ENCODE peak calls at places on chromosomes 6 and 20, in four cellular contexts. O is transverse colon, K is GM13977, U is breast epithelium. R is an unnamed sample.

GRCh38 chr6:149761438-149761837 is 11.9 kb downstream of the PCMT1 start:
- DNase-seq in O (no peak), K (peak), U (no peak), R (peak)

GRCh38 chr6:160139420-160139851 is 17.8 kb downstream of the SLC22A1 start:
- DNase-seq in O (no peak), K (no peak), U (no peak), R (no peak)

GRCh38 chr6:137698636-137699035 is 168.4 kb upstream of the TNFAIP3 start:
- DNase-seq in O (peak), K (no peak), U (no peak), R (no peak)

GRCh38 chr6:24419526-24419925 is 16.8 kb downstream of the MRS2 start:
- DNase-seq in O (no peak), K (no peak), U (no peak), R (no peak)

GRCh38 chr6:33344771-33345697 is 27.5 kb upstream of the ZBTB22 start:
- DNase-seq in O (peak), K (peak), U (peak), R (peak)

GRCh38 chr6:46626228-46626909 is 26.2 kb downstream of the CYP39A1 start:
- DNase-seq in O (no peak), K (peak), U (no peak), R (peak)

GRCh38 chr20:5309971-5310370 is 6.8 kb downstream of the PROKR2 start:
- DNase-seq in O (no peak), K (no peak), U (no peak), R (no peak)

GRCh38 chr20:14259691-14260090 is 77.7 kb downstream of the FLRT3 start:
- DNase-seq in O (no peak), K (no peak), U (no peak), R (no peak)

GRCh38 chr6:17059820-17060219 is 42.0 kb upstream of the STMND1 start:
- DNase-seq in O (no peak), K (no peak), U (no peak), R (no peak)

GRCh38 chr6:41462980-41463930 is 82.9 kb upstream of the FOXP4 start:
- DNase-seq in O (peak), K (peak), U (peak), R (peak)

GRCh38 chr6:105388392-105388791 is 14.5 kb downstream of the PREP start:
- DNase-seq in O (no peak), K (no peak), U (no peak), R (no peak)

GRCh38 chr6:105391705-105392104 is 11.2 kb downstream of the PREP start:
- DNase-seq in O (no peak), K (no peak), U (no peak), R (no peak)

GRCh38 chr6:105384004-105384403 is 18.9 kb downstream of the PREP start:
- DNase-seq in O (peak), K (no peak), U (no peak), R (no peak)

DNA sequence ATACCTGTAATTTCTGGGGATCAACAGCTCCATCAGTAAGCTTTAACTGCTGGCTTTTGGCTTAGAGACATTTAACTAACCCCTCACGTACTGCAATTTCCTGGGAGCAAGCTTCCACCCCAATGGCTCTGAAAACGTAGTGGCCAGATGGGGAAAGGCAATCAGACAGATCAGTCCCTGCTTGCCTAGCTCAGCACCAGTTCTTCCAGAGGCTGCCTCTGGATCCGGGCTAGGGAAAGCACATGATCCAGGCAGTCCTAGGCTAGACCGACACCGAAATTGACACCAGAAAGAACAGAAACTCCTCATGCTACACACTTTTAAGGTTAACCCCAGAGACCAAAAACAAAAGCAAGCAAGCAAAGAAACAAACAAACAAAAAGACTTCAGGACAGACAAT is 13.3 kb downstream of the PREP start:
- DNase-seq in O (no peak), K (no peak), U (no peak), R (no peak)
- TF ChIP-seq CTCF in O (no peak), K (no peak), U (no peak), R (no peak)

GRCh38 chr6:126280287-126280686 is 59.6 kb upstream of the CENPW start:
- DNase-seq in O (no peak), K (no peak), U (no peak), R (no peak)
- TF ChIP-seq CTCF in O (no peak), K (no peak), U (no peak), R (no peak)

DNA sequence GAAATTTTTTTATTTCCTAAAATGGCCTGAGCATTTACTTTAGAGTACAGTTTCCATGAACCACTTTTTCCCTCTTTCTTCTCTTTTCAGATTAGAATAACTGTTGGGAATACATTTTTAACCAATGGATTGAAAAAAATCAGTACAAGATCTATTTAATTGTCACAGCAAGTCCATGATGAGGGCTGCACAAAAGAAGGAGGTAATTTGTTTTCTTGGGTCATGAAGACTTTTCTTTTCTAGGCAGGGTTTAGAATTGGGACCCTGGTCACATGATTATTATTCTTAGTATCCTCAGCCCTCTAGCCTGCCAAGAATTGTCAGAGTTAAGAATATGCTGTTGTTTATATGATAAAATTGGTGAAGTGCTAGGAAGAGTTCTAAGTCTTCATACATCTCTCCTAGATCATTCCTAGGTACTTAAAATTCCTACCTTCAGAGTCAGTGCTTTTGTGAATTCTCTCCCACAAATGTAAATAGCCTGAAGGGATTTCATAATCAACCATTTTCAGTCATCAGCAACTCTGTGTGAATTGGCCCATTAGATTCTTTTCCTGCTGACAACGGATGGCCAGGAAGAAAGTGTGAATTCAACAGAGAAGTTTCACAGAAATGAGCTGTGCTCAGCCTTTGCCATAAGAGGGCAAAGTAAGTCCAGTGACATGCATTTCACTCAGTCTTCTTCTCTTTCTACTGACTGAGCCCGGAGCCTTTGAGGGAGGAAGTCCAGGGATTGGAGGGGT is 32.4 kb upstream of the TPBG start:
- DNase-seq in O (no peak), K (no peak), U (no peak), R (no peak)
- TF ChIP-seq CTCF in O (no peak), K (peak), U (no peak), R (no peak)

DNA sequence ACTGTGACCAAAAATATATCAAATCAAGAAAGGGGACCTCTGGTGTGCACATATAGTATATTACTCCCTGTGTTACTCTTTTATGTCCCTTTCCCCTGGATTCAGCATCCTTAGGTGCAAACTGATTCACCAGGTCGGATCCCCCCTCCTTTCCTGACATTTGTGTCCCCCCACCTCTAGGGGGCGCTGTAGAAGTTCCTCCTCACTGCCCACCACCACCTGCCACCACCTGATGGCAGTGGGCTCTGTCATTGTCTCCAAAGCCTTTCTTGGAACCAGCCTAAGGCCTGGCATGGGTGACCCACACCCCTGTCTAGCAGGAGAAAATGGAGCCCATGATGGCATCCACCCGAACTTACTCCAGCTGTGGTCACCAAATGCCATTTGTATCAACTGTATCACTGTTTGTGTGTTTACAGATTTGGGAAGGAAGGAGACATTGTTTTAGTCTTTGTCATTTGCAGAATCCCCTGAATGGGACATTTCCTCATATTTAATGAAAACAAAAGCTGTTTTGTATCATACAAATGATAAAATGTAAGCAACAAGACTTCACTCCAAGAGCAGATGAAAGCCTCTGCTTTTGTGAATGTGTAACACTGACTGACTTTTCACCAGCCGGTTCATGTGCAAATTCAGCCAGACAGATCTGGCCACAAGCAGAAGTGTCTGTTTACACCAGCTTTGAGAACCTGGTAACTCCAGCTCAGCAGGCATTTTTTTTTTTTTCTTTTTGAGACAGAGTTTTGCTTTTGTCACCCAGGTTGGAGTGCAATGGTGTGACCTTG is 66.2 kb downstream of the ARMC2 start:
- DNase-seq in O (no peak), K (peak), U (no peak), R (peak)
- TF ChIP-seq CTCF in O (peak), K (peak), U (peak), R (peak)

GRCh38 chr20:49534314-49534713 is 33.6 kb downstream of the PTGIS start:
- DNase-seq in O (peak), K (peak), U (no peak), R (peak)
- TF ChIP-seq CTCF in O (peak), K (peak), U (peak), R (peak)